ENCODE peak calls at places on chromosomes 12 and 14, in four cellular contexts. O is AG10803, I is fibroblast of mammary gland, G is lung. L is an unnamed sample.

GRCh38 chr12:77032406-77032805 is 33.0 kb downstream of the E2F7 start:
- DNase-seq in O (peak; percentile 77), I (peak; percentile 46), G (no peak), L (peak; percentile 41)

GRCh38 chr12:107584523-107584922 is 101.1 kb upstream of the PWP1 start:
- DNase-seq in O (no peak), I (no peak), G (no peak), L (no peak)

GRCh38 chr12:14952295-14952995 is 9.0 kb downstream of the ARHGDIB start:
- DNase-seq in O (peak; percentile 93), I (peak; percentile 90), G (no peak), L (peak; percentile 64)

GRCh38 chr14:50816419-50817047 is 14.4 kb downstream of the NIN start:
- DNase-seq in O (peak; percentile 46), I (peak; percentile 68), G (no peak), L (no peak)

GRCh38 chr12:109223211-109223610 is 85.9 kb downstream of the FOXN4 start:
- DNase-seq in O (no peak), I (no peak), G (no peak), L (no peak)

GRCh38 chr14:96852823-96853422 is 55.7 kb downstream of the VRK1 start:
- DNase-seq in O (peak; percentile 68), I (peak; percentile 72), G (no peak), L (peak; percentile 22)

GRCh38 chr12:119788783-119789182 is 88.3 kb downstream of the CIT start:
- DNase-seq in O (peak; percentile 21), I (peak; percentile 41), G (no peak), L (no peak)

GRCh38 chr12:32108829-32109228 is 2.2 kb downstream of the BICD1 start:
- DNase-seq in O (no peak), I (no peak), G (no peak), L (no peak)

GRCh38 chr12:20832911-20833310 is 22.4 kb downstream of the SLCO1B3 start:
- DNase-seq in O (no peak), I (no peak), G (no peak), L (no peak)

GRCh38 chr12:19316420-19316819 is 122.9 kb upstream of the AEBP2 start:
- DNase-seq in O (peak; percentile 5), I (peak; percentile 31), G (no peak), L (no peak)

GRCh38 chr12:132559652-132560420 is 50.5 kb downstream of the LRCOL1 start:
- DNase-seq in O (peak; percentile 35), I (peak; percentile 11), G (no peak), L (peak; percentile 81)

GRCh38 chr12:128783129-128783574 is 40.6 kb downstream of the SLC15A4 start:
- DNase-seq in O (peak; percentile 23), I (peak; percentile 69), G (no peak), L (no peak)

GRCh38 chr12:53726342-53726741 is 910 bp downstream of the CALCOCO1 start:
- DNase-seq in O (no peak), I (no peak), G (no peak), L (no peak)

GRCh38 chr14:80055912-80056801 is 155.1 kb downstream of the DIO2 start:
- DNase-seq in O (peak; percentile 56), I (peak; percentile 61), G (peak; percentile 28), L (peak; percentile 34)

GRCh38 chr14:21039585-21040369 is 2.4 kb upstream of the RNASE7 start:
- DNase-seq in O (peak; percentile 74), I (peak; percentile 73), G (no peak), L (peak; percentile 72)

GRCh38 chr12:5498081-5498480 is 66.2 kb downstream of the NTF3 start:
- DNase-seq in O (peak; percentile 38), I (no peak), G (no peak), L (no peak)

GRCh38 chr14:97319691-97320090 is 522.5 kb downstream of the VRK1 start:
- DNase-seq in O (no peak), I (no peak), G (no peak), L (no peak)

GRCh38 chr12:40435251-40435650 is 210.5 kb downstream of the LRRK2 start:
- DNase-seq in O (no peak), I (no peak), G (no peak), L (no peak)

GRCh38 chr12:13313886-13314285 is 117.4 kb downstream of the EMP1 start:
- DNase-seq in O (no peak), I (no peak), G (no peak), L (no peak)

GRCh38 chr12:121214855-121215745 is 5.2 kb downstream of the P2RX4 start:
- DNase-seq in O (peak; percentile 89), I (peak; percentile 97), G (no peak), L (peak; percentile 79)

GRCh38 chr12:88336071-88336768 is 194.1 kb downstream of the TMTC3 start:
- DNase-seq in O (peak; percentile 48), I (peak; percentile 56), G (no peak), L (no peak)

GRCh38 chr12:55997535-55997859 is 421 bp downstream of the SUOX start:
- DNase-seq in O (no peak), I (no peak), G (no peak), L (no peak)

GRCh38 chr12:110354172-110354780 is 49.2 kb downstream of the ANAPC7 start:
- DNase-seq in O (no peak), I (no peak), G (no peak), L (no peak)

GRCh38 chr12:8941691-8942478 is 7.6 kb downstream of the M6PR start:
- DNase-seq in O (no peak), I (no peak), G (no peak), L (no peak)

GRCh38 chr14:73789996-73790581 is 61.5 kb upstream of the PTGR2 start:
- DNase-seq in O (peak; percentile 98), I (peak; percentile 98), G (peak; percentile 42), L (peak; percentile 75)

GRCh38 chr14:28012629-28013415 is 753.8 kb upstream of the FOXG1 start:
- DNase-seq in O (no peak), I (no peak), G (no peak), L (no peak)

GRCh38 chr14:62209287-62209899 is 447.2 kb downstream of the SNAPC1 start:
- DNase-seq in O (peak; percentile 79), I (peak; percentile 90), G (no peak), L (peak; percentile 54)

GRCh38 chr14:100662850-100663527 is 63.7 kb upstream of the DLK1 start:
- DNase-seq in O (peak; percentile 43), I (peak; percentile 64), G (peak; percentile 70), L (peak; percentile 67)

GRCh38 chr12:83865431-83865830 is 1047.2 kb downstream of the SLC6A15 start:
- DNase-seq in O (no peak), I (no peak), G (no peak), L (no peak)

GRCh38 chr14:86882818-86883217 is 1110.2 kb downstream of the GALC start:
- DNase-seq in O (no peak), I (no peak), G (no peak), L (no peak)

GRCh38 chr14:36315159-36315853 is 5.1 kb downstream of the MBIP start:
- DNase-seq in O (no peak), I (no peak), G (no peak), L (no peak)

GRCh38 chr12:27984275-27984674 is 11.7 kb upstream of the PTHLH start:
- DNase-seq in O (peak; percentile 72), I (peak; percentile 54), G (no peak), L (peak; percentile 53)

GRCh38 chr14:101119830-101120571 is 216.5 kb upstream of the RTL1 start:
- DNase-seq in O (no peak), I (peak; percentile 33), G (peak; percentile 26), L (no peak)

GRCh38 chr12:45994736-45995135 is 4.4 kb upstream of the SCAF11 start:
- DNase-seq in O (no peak), I (no peak), G (no peak), L (no peak)

GRCh38 chr12:121957831-121958515 is 39.6 kb downstream of the CFAP251 start:
- DNase-seq in O (no peak), I (no peak), G (no peak), L (no peak)

GRCh38 chr14:90629471-90629870 is 186.8 kb downstream of the TTC7B start:
- DNase-seq in O (no peak), I (no peak), G (peak; percentile 49), L (no peak)

GRCh38 chr12:100988278-100988625 is 193.7 kb downstream of the ANO4 start:
- DNase-seq in O (no peak), I (no peak), G (no peak), L (no peak)
- TF ChIP-seq CTCF in O (no peak), I (no peak), G (no peak), L (no peak)

GRCh38 chr12:650983-651382 is 12.3 kb downstream of the NINJ2 start:
- DNase-seq in O (no peak), I (no peak), G (no peak), L (no peak)
- TF ChIP-seq CTCF in O (no peak), I (no peak), G (no peak), L (no peak)

GRCh38 chr12:105764216-105764835 is 374.4 kb downstream of the NUAK1 start:
- DNase-seq in O (peak; percentile 35), I (no peak), G (no peak), L (no peak)

GRCh38 chr12:105754313-105754712 is 384.4 kb downstream of the NUAK1 start:
- DNase-seq in O (no peak), I (no peak), G (no peak), L (no peak)

GRCh38 chr12:105761075-105761474 is 377.7 kb downstream of the NUAK1 start:
- DNase-seq in O (no peak), I (no peak), G (no peak), L (no peak)

GRCh38 chr12:105759172-105759571 is 379.6 kb downstream of the NUAK1 start:
- DNase-seq in O (no peak), I (no peak), G (no peak), L (no peak)
- TF ChIP-seq CTCF in O (no peak), I (no peak), G (no peak), L (no peak)

DNA sequence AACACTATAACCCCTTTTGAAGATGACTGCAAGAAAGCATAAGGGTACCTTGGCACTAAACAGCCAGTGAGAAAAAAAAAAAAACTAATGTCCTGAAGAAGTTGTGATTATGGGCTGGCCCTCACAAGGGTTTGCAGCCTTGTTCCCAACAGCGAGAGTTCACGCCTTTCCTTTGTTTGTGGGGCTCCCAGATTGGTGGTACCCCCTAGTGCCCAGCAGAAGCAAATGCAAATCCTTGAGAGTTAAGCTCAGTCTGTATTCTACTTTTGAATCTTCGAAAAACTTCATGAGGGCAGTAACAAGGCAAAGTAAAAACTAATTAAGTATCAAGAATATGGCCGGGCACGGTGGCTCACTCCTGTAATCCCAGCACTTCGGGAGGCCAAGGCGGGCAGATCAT is 238.9 kb upstream of the LMO3 start:
- DNase-seq in O (no peak), I (no peak), G (no peak), L (no peak)
- TF ChIP-seq CTCF in O (peak; percentile 9), I (no peak), G (no peak), L (no peak)

GRCh38 chr14:92484132-92484823 is 29.3 kb upstream of the RIN3 start:
- DNase-seq in O (no peak), I (no peak), G (peak; percentile 17), L (no peak)

GRCh38 chr14:92480856-92481255 is 32.7 kb upstream of the RIN3 start:
- DNase-seq in O (no peak), I (no peak), G (no peak), L (no peak)

GRCh38 chr14:92482621-92483319 is 30.8 kb upstream of the RIN3 start:
- DNase-seq in O (no peak), I (no peak), G (no peak), L (no peak)

GRCh38 chr14:92481811-92482559 is 31.6 kb upstream of the RIN3 start:
- DNase-seq in O (no peak), I (no peak), G (peak; percentile 7), L (no peak)

DNA sequence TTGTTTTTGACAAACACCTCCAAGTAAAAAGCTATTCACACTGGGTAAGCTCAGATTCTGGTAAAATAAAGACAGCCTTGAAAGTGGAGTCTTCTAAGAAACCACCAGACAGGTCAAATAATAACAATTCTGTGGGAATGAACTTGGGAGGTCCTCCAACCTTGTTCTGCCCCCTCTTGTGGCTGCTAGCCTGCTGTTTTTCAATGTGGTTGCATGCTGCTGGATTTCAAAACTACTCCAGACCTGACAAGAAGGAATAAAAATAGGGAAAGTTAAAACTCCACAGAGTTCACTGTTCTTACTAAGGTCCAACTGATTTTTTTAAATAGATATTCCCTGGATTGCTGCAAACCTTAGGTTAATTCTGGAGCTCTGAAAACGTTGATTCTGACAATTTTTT is 32.2 kb upstream of the RIN3 start:
- DNase-seq in O (peak; percentile 74), I (peak; percentile 64), G (peak; percentile 10), L (no peak)
- TF ChIP-seq CTCF in O (peak; percentile 61), I (peak; percentile 46), G (no peak), L (no peak)

L was measured in RWPE1.